ENCODE peak calls at places on chromosomes 5 and 9, in ten cellular contexts. D, A, L, B, V, R, J, F, W and K are unnamed samples.
A peak's percentile ranks its signal among the peaks of the same experiment; 100 is the strongest.

GRCh38 chr9:36045610-36046009 is 8.9 kb downstream of the RECK start:
- DNase-seq in V (no peak), J (no peak), R (no peak), D (no peak), W (no peak), A (no peak), B (no peak), F (no peak), L (no peak), K (no peak)

GRCh38 chr5:20497356-20497755 is 509.4 kb upstream of the CDH18 start:
- DNase-seq in B (no peak), V (no peak), W (no peak), F (no peak), A (no peak), J (no peak), L (no peak), D (no peak), R (no peak), K (no peak)

GRCh38 chr9:68446836-68447235 is 90.4 kb downstream of the PGM5 start:
- DNase-seq in A (no peak), W (peak; percentile 39), D (peak; percentile 95), L (no peak), V (no peak), B (peak; percentile 38), J (peak; percentile 44), F (no peak), R (peak; percentile 80), K (no peak)

GRCh38 chr5:150137168-150137957 is 18.3 kb downstream of the PDGFRB start:
- DNase-seq in V (no peak), D (no peak), L (no peak), F (no peak), A (no peak), W (no peak), B (no peak), J (peak; percentile 70), R (no peak), K (no peak)

GRCh38 chr9:97373311-97373710 is 38.6 kb upstream of the TDRD7 start:
- DNase-seq in V (no peak), F (no peak), B (no peak), J (no peak), D (no peak), A (peak; percentile 35), R (no peak), L (no peak), W (peak; percentile 36), K (no peak)

GRCh38 chr9:70880523-70880922 is 240.9 kb downstream of the TRPM3 start:
- DNase-seq in V (no peak), A (no peak), B (no peak), L (no peak), J (no peak), W (no peak), D (no peak), F (no peak), R (no peak), K (no peak)

GRCh38 chr9:91424403-91425176 is 958 bp upstream of the NFIL3 start:
- DNase-seq in J (peak; percentile 89), R (peak; percentile 92), D (peak; percentile 97), L (peak; percentile 94), W (peak; percentile 87), B (peak; percentile 92), V (peak; percentile 95), F (peak; percentile 55), A (peak; percentile 81), K (no peak)

GRCh38 chr9:92500725-92501124 is 18.4 kb upstream of the ASPN start:
- DNase-seq in V (no peak), W (no peak), J (no peak), F (no peak), D (no peak), A (no peak), B (no peak), R (no peak), L (no peak), K (no peak)

GRCh38 chr9:83472221-83472665 is 66.0 kb downstream of the FRMD3 start:
- DNase-seq in D (no peak), L (no peak), B (no peak), R (no peak), J (peak; percentile 1), F (peak; percentile 36), W (peak; percentile 44), V (no peak), A (no peak), K (no peak)

GRCh38 chr9:84271887-84272556 is 68.5 kb downstream of the SLC28A3 start:
- DNase-seq in F (no peak), W (no peak), R (no peak), L (no peak), D (no peak), V (no peak), B (peak; percentile 36), J (peak; percentile 13), A (no peak), K (no peak)

GRCh38 chr9:126347911-126348760 is 21.5 kb downstream of the MVB12B start:
- DNase-seq in V (no peak), D (no peak), J (no peak), R (no peak), A (peak; percentile 77), W (peak; percentile 74), F (no peak), B (no peak), L (peak; percentile 88), K (no peak)

GRCh38 chr9:94929373-94929764 is 202.9 kb downstream of the AOPEP start:
- DNase-seq in L (no peak), R (no peak), B (no peak), D (no peak), A (no peak), W (no peak), F (no peak), V (no peak), J (no peak), K (no peak)

GRCh38 chr5:107512029-107512428 is 158.7 kb downstream of the EFNA5 start:
- DNase-seq in F (no peak), J (no peak), B (no peak), R (no peak), D (no peak), W (no peak), V (no peak), A (no peak), L (no peak), K (no peak)

GRCh38 chr5:75601567-75601966 is 9.7 kb upstream of the ANKDD1B start:
- DNase-seq in D (no peak), L (no peak), B (no peak), J (peak; percentile 61), A (no peak), F (no peak), R (no peak), W (no peak), V (no peak), K (no peak)

GRCh38 chr5:68745459-68745858 is 348.4 kb upstream of the SLC30A5 start:
- DNase-seq in V (no peak), L (no peak), B (no peak), J (peak; percentile 2), D (no peak), R (no peak), A (peak; percentile 4), W (no peak), F (no peak), K (no peak)

GRCh38 chr5:38151878-38152277 is 106.5 kb upstream of the EGFLAM start:
- DNase-seq in L (no peak), A (no peak), F (no peak), R (no peak), V (no peak), D (no peak), B (no peak), W (no peak), J (no peak), K (no peak)

GRCh38 chr5:90878549-90879196 is 320.1 kb downstream of the ADGRV1 start:
- DNase-seq in A (no peak), F (no peak), V (no peak), W (no peak), D (no peak), L (peak; percentile 58), R (no peak), B (no peak), J (peak; percentile 34), K (no peak)

GRCh38 chr5:36373527-36374086 is 71.9 kb upstream of the RANBP3L start:
- DNase-seq in L (peak; percentile 84), B (no peak), R (peak; percentile 45), W (peak; percentile 41), A (peak; percentile 11), D (peak; percentile 89), J (peak; percentile 38), V (no peak), F (no peak), K (peak; percentile 94)

GRCh38 chr9:124695280-124695890 is 75.7 kb downstream of the NR6A1 start:
- DNase-seq in F (no peak), J (peak; percentile 37), R (no peak), W (no peak), D (no peak), B (no peak), V (no peak), L (no peak), A (peak; percentile 94), K (no peak)

GRCh38 chr9:96086936-96087582 is 211.6 kb downstream of the ERCC6L2 start:
- DNase-seq in A (no peak), B (no peak), F (no peak), D (no peak), R (no peak), W (no peak), L (no peak), V (no peak), J (no peak), K (no peak)
- H3K27ac ChIP-seq in A (no peak overlapping the region), B (no peak overlapping the region), F (peak overlapping the region; percentile 76), D (no peak overlapping the region), R (no peak overlapping the region), W (no peak overlapping the region), L (no peak overlapping the region), V (no peak overlapping the region), J (no peak overlapping the region), K (no peak overlapping the region)

GRCh38 chr5:73498057-73498992 is at the start of gene BTF3:
- DNase-seq in A (peak; percentile 99), B (peak; percentile 96), J (peak; percentile 97), W (peak; percentile 95), V (peak; percentile 99), R (peak; percentile 92), D (peak; percentile 97), L (peak; percentile 99), F (peak; percentile 96), K (peak; percentile 98)
- TF ChIP-seq POLR2A in A (peak; percentile 52), B (peak; percentile 83), J (peak; percentile 91), W (peak; percentile 80), V (no peak), R (peak; percentile 51), D (peak; percentile 66), L (no peak), F (peak; percentile 89), K (no peak)

DNA sequence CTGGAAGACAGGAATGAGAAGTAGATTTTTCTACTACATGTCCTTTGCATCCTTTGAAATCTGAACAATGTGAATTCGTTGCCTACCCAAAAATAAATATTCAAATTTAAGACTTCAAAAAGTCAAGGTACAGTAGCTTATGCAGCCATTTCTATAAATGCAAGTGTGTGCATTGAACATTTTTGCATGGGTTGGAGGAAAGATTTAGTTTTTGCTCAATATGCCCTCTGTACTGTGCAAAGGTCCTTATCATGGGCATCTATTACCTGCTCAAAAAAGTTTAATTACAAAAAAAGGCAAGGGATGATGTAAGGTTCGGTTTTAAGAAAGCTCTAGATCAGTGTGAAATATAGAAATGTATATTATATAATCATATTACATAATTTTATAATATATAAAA is 22.6 kb downstream of the AKNA start:
- DNase-seq in B (no peak), V (no peak), F (no peak), D (no peak), A (no peak), L (no peak), J (no peak), W (no peak), R (no peak), K (no peak)
- H3K4me3 ChIP-seq in B (no peak overlapping the region), V (no peak overlapping the region), F (no peak overlapping the region), D (no peak overlapping the region), A (no peak overlapping the region), L (no peak overlapping the region), J (no peak overlapping the region), W (no peak overlapping the region), R (no peak overlapping the region), K (no peak overlapping the region)

GRCh38 chr5:97635553-97635952 is 452.5 kb upstream of the RIOK2 start:
- DNase-seq in F (no peak), V (no peak), B (no peak), R (no peak), L (no peak), J (no peak), D (no peak), W (no peak), A (no peak), K (no peak)
- H3K27ac ChIP-seq in F (no peak overlapping the region), V (no peak overlapping the region), B (no peak overlapping the region), R (no peak overlapping the region), L (no peak overlapping the region), J (no peak overlapping the region), D (no peak overlapping the region), W (no peak overlapping the region), A (no peak overlapping the region), K (no peak overlapping the region)